ENCODE peak calls at places on chromosomes 3 and 15, in four cellular contexts. O is HFFc6, L is GM13977, M is A549. A is an unnamed sample.

GRCh38 chr15:77582763-77583162 is 49.9 kb downstream of the LINGO1 start:
- DNase-seq in O (no peak), L (no peak), M (no peak), A (no peak)

GRCh38 chr15:35852818-35853624 is 307.1 kb upstream of the DPH6 start:
- DNase-seq in O (no peak), L (no peak), M (no peak), A (no peak)

GRCh38 chr15:49645937-49646336 is 25.1 kb downstream of the DTWD1 start:
- DNase-seq in O (peak; percentile 78), L (no peak), M (peak; percentile 2), A (no peak)

GRCh38 chr3:40387001-40387894 is at the start of gene ENTPD3:
- DNase-seq in O (no peak), L (no peak), M (no peak), A (peak; percentile 19)

GRCh38 chr3:34283743-34284142 is 485.3 kb downstream of the PDCD6IP start:
- DNase-seq in O (no peak), L (no peak), M (no peak), A (no peak)

GRCh38 chr15:90599116-90599515 is 69.4 kb downstream of the CRTC3 start:
- DNase-seq in O (no peak), L (no peak), M (no peak), A (no peak)

GRCh38 chr15:31398677-31399260 is 72.1 kb downstream of the KLF13 start:
- DNase-seq in O (no peak), L (peak; percentile 21), M (no peak), A (no peak)

GRCh38 chr3:124700880-124701684 is 29.2 kb upstream of the UMPS start:
- DNase-seq in O (no peak), L (no peak), M (no peak), A (no peak)

GRCh38 chr15:63918317-63918672 is 84.5 kb upstream of the HERC1 start:
- DNase-seq in O (no peak), L (no peak), M (no peak), A (no peak)

GRCh38 chr15:22902981-22903380 is 64.5 kb downstream of the NIPA2 start:
- DNase-seq in O (no peak), L (no peak), M (no peak), A (no peak)

GRCh38 chr15:22902046-22902445 is 63.6 kb downstream of the NIPA2 start:
- DNase-seq in O (no peak), L (no peak), M (no peak), A (no peak)

GRCh38 chr15:22903961-22904534 is 65.6 kb downstream of the NIPA2 start:
- DNase-seq in O (no peak), L (no peak), M (no peak), A (no peak)

GRCh38 chr15:22903427-22903826 is 65.0 kb downstream of the NIPA2 start:
- DNase-seq in O (no peak), L (no peak), M (no peak), A (no peak)

GRCh38 chr15:22902578-22902977 is 64.1 kb downstream of the NIPA2 start:
- DNase-seq in O (no peak), L (no peak), M (no peak), A (no peak)
- TF ChIP-seq CTCF in O (no peak), L (peak; percentile 24), M (no peak), A (no peak)

GRCh38 chr3:70543493-70543892 is 231.1 kb upstream of the MDFIC2 start:
- DNase-seq in O (no peak), L (no peak), M (no peak), A (no peak)

DNA sequence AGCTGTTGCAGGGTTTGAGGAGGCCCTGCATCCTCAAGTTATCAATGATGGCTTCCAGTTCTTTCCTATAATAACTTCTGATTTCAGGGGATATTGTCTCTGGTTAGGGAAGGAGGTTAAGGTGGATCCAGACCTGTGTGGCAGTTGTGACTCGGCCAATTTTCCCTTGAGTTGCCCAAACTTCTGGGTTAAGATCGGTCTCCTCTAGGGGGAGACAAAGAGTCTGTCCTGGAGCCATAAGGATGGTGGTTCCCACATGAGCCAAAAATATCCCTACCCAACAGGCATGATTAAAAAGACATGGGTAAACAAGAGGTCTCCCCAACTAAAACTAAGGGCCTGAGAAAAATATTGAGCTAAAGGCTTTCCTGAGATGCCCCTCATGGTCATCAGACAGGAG is 227.5 kb upstream of the MDFIC2 start:
- DNase-seq in O (no peak), L (no peak), M (peak; percentile 17), A (no peak)
- TF ChIP-seq CTCF in O (peak; percentile 58), L (peak; percentile 14), M (no peak), A (no peak)

GRCh38 chr3:197516517-197516889 is 39.3 kb downstream of the BDH1 start:
- DNase-seq in O (peak; percentile 83), L (no peak), M (peak; percentile 85), A (no peak)
- TF ChIP-seq CTCF in O (no peak), L (no peak), M (no peak), A (no peak)

DNA sequence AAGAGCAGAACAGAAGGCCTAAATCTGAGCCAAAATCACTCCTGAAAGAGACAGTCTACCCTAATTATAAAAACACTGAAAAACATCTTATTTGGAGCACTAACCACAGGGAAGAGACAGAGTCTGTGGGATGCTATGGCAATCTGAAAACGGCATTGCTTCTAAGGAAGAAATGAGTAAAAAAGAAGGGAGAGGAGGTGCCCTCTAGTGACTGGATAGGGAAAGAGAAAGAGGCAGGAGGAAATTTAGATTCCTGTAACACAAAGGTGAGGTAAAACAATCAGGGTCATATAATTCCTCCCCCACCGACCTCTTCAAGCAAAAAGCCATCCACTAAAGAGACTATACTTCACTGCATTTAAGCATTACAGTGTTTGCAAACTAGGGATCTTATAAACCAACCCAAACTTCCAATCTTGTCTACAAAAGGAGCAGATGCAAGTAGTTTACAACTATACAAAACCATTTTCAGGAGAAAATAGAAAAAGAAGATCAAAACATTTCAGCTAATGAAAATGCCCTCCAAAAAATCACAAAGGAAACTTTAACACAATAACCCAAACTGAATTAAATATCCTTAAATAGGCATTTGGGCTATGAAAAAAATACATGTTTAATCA is 32.6 kb downstream of the HACD2 start:
- DNase-seq in O (peak; percentile 15), L (peak; percentile 24), M (peak; percentile 18), A (no peak)
- TF ChIP-seq CTCF in O (peak; percentile 77), L (peak; percentile 65), M (peak; percentile 33), A (peak; percentile 29)

DNA sequence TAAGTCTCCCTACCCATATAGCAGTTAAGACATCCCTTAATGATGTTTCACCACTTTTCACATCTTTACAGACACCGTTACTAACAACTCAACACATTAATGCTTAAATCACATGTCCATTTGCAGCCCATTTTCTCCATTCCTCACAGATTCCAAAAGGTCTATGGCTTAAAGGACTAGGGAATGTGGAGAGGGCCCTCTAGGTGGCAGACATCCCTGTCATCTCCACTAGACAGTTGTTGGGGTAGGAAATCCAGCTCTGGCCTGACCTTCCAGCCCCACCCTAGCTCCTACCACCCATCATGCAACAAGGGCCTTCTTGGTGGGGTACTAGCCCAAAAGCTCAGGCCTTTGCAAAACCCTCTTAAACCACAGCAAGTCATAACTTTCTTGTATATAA is 25.2 kb downstream of the CPEB1 start:
- DNase-seq in O (no peak), L (no peak), M (peak; percentile 29), A (no peak)
- TF ChIP-seq CTCF in O (peak; percentile 30), L (no peak), M (peak; percentile 23), A (no peak)

GRCh38 chr3:134419966-134420321 is 45.7 kb upstream of the AMOTL2 start:
- DNase-seq in O (no peak), L (no peak), M (no peak), A (no peak)

GRCh38 chr3:134423153-134423552 is 48.9 kb upstream of the AMOTL2 start:
- DNase-seq in O (no peak), L (no peak), M (no peak), A (no peak)

GRCh38 chr3:134419214-134419965 is 45.1 kb upstream of the AMOTL2 start:
- DNase-seq in O (no peak), L (no peak), M (no peak), A (no peak)
- TF ChIP-seq CTCF in O (no peak), L (no peak), M (no peak), A (no peak)

A was measured in CD4-positive, alpha-beta T cell.